ENCODE peak calls at places on chromosome 7, in eight cellular contexts. L, R, G, D, E, J, B and M are unnamed samples.

GRCh38 chr7:82204694-82205093 is 238.9 kb downstream of the CACNA2D1 start:
- DNase-seq in R (no peak), B (no peak), G (no peak), E (no peak), L (no peak), J (no peak), D (no peak), M (no peak)

GRCh38 chr7:81244213-81244612 is 325.4 kb upstream of the SEMA3C start:
- DNase-seq in E (no peak), D (no peak), R (peak), G (peak), L (no peak), B (no peak), J (no peak), M (peak)

GRCh38 chr7:95594185-95594584 is 2.1 kb downstream of the PDK4 start:
- DNase-seq in E (no peak), G (no peak), L (no peak), B (no peak), R (no peak), J (no peak), D (no peak), M (no peak)

GRCh38 chr7:126361183-126361582 is 891.6 kb downstream of the GRM8 start:
- DNase-seq in G (no peak), R (no peak), L (peak), D (no peak), B (no peak), E (no peak), J (no peak), M (no peak)

GRCh38 chr7:128264477-128264876 is 23.4 kb downstream of the LEP start:
- DNase-seq in G (no peak), B (no peak), J (no peak), R (no peak), D (no peak), L (no peak), E (no peak), M (no peak)

GRCh38 chr7:130180571-130180971 is 24.6 kb downstream of the TMEM209 start:
- DNase-seq in E (no peak), B (no peak), J (no peak), D (no peak), L (no peak), G (no peak), R (no peak), M (no peak)

GRCh38 chr7:135729230-135729629 is 1.2 kb upstream of the SLC13A4 start:
- DNase-seq in D (no peak), L (no peak), R (no peak), G (no peak), B (no peak), E (no peak), J (no peak), M (no peak)

GRCh38 chr7:86814980-86815379 is 171.3 kb downstream of the GRM3 start:
- DNase-seq in L (peak), R (peak), B (peak), J (peak), D (no peak), E (peak), G (peak), M (no peak)

GRCh38 chr7:143934526-143935340 is at the start of gene OR2F2:
- DNase-seq in E (no peak), R (no peak), G (no peak), L (no peak), J (peak), B (no peak), D (no peak), M (no peak)

GRCh38 chr7:30988346-30989005 is 24.7 kb downstream of the GHRHR start:
- DNase-seq in G (no peak), B (no peak), J (no peak), E (no peak), D (no peak), L (peak), R (no peak), M (no peak)

GRCh38 chr7:43456200-43456599 is 126.7 kb upstream of the STK17A start:
- DNase-seq in D (no peak), E (no peak), B (no peak), J (peak), R (no peak), L (peak), G (no peak), M (no peak)

GRCh38 chr7:113421696-113422330 is 303.5 kb upstream of the SMIM30 start:
- DNase-seq in G (peak), B (peak), E (peak), L (peak), R (peak), D (peak), J (peak), M (peak)

GRCh38 chr7:12770227-12770975 is 83.0 kb downstream of the ARL4A start:
- DNase-seq in D (no peak), L (peak), G (peak), E (no peak), J (peak), B (no peak), R (no peak), M (no peak)

GRCh38 chr7:20784311-20785210 is 2.1 kb downstream of the SP8 start:
- DNase-seq in B (no peak), E (no peak), R (no peak), J (no peak), L (peak), D (no peak), G (peak), M (no peak)

GRCh38 chr7:151987748-151988529 is 31.7 kb downstream of the GALNTL5 start:
- DNase-seq in D (no peak), G (no peak), B (no peak), E (peak), J (no peak), L (peak), R (no peak), M (no peak)

GRCh38 chr7:126686474-126686873 is 566.3 kb downstream of the GRM8 start:
- DNase-seq in L (no peak), R (no peak), E (no peak), G (no peak), B (no peak), D (no peak), J (no peak), M (no peak)

GRCh38 chr7:116576350-116577319 is 51.8 kb downstream of the CAV1 start:
- DNase-seq in J (no peak), R (no peak), B (no peak), E (no peak), G (peak), D (no peak), L (no peak), M (no peak)

GRCh38 chr7:38795596-38795995 is 113.4 kb downstream of the VPS41 start:
- DNase-seq in G (no peak), D (no peak), R (no peak), J (no peak), L (no peak), E (no peak), B (no peak), M (no peak)

GRCh38 chr7:3134715-3135114 is 91.0 kb upstream of the CARD11 start:
- DNase-seq in B (no peak), R (no peak), E (no peak), L (no peak), J (no peak), D (no peak), G (no peak), M (no peak)

GRCh38 chr7:140025814-140026433 is 36.8 kb downstream of the PARP12 start:
- DNase-seq in E (no peak), L (no peak), G (no peak), J (no peak), B (no peak), D (no peak), R (no peak), M (no peak)

GRCh38 chr7:140023728-140024127 is 39.0 kb downstream of the PARP12 start:
- DNase-seq in R (no peak), B (no peak), J (no peak), L (no peak), D (no peak), E (no peak), G (no peak), M (no peak)

GRCh38 chr7:140022582-140023211 is 40.1 kb downstream of the PARP12 start:
- DNase-seq in G (peak), D (no peak), L (no peak), R (no peak), B (no peak), J (no peak), E (no peak), M (no peak)

GRCh38 chr7:140025241-140025640 is 37.5 kb downstream of the PARP12 start:
- DNase-seq in R (no peak), J (no peak), B (no peak), G (no peak), L (no peak), D (no peak), E (no peak), M (no peak)

GRCh38 chr7:140024585-140024984 is 38.2 kb downstream of the PARP12 start:
- DNase-seq in J (no peak), L (no peak), B (no peak), D (no peak), E (no peak), R (no peak), G (no peak), M (no peak)
- H3K27ac ChIP-seq in J (no peak), L (no peak), B (no peak), D (no peak), E (no peak), R (no peak), G (no peak), M (no peak)

GRCh38 chr7:142355328-142355727 is 97.5 kb upstream of the PRSS58 start:
- DNase-seq in E (no peak), R (no peak), B (no peak), G (no peak), J (no peak), D (no peak), L (no peak), M (no peak)
- TF ChIP-seq POLR2AphosphoS5 in E (no peak), R (no peak), B (no peak), G (no peak), J (no peak), D (no peak), L (no peak), M (no peak)

GRCh38 chr7:155384751-155385150 is 73.2 kb upstream of the EN2 start:
- DNase-seq in G (no peak), R (no peak), B (no peak), J (no peak), D (no peak), L (no peak), E (no peak), M (no peak)

GRCh38 chr7:155386608-155387007 is 71.3 kb upstream of the EN2 start:
- DNase-seq in E (no peak), J (no peak), G (no peak), L (no peak), R (no peak), B (no peak), D (no peak), M (no peak)

GRCh38 chr7:155391414-155391813 is 66.5 kb upstream of the EN2 start:
- DNase-seq in E (no peak), J (no peak), R (no peak), B (no peak), G (no peak), D (no peak), L (no peak), M (no peak)

GRCh38 chr7:155387066-155387620 is 70.8 kb upstream of the EN2 start:
- DNase-seq in R (no peak), D (no peak), E (no peak), J (no peak), L (no peak), B (no peak), G (no peak), M (no peak)

GRCh38 chr7:155388561-155388960 is 69.4 kb upstream of the EN2 start:
- DNase-seq in J (no peak), E (no peak), R (no peak), L (no peak), B (no peak), G (no peak), D (no peak), M (no peak)
- TF ChIP-seq EZH2 in J (no peak), E (no peak), R (no peak), L (no peak), B (no peak), G (no peak), D (no peak), M (no peak)

GRCh38 chr7:70387197-70387596 is 744.7 kb upstream of the GALNT17 start:
- DNase-seq in R (no peak), G (no peak), B (no peak), E (no peak), J (no peak), L (no peak), D (no peak), M (no peak)
- H3K27ac ChIP-seq in R (no peak), G (no peak), B (no peak), E (no peak), J (no peak), L (no peak), D (no peak), M (no peak)